ENCODE peak calls at places on chromosomes 11 and 22, in ten cellular contexts. One of them, this sample, is unnamed. For H3K36me3, the result is how much of the 10 kb centered on the place peaks cover.

GRCh38 chr22:39527481-39527961 is 5.0 kb downstream of the RPS19BP1 start:
- DNase-seq in suprapubic skin: no peak
- DNase-seq in cardiac muscle cell: no peak
- DNase-seq in mucosa of descending colon: peak
- DNase-seq in psoas muscle: no peak
- DNase-seq in right atrium auricular region: no peak
- DNase-seq in heart right ventricle: no peak
- DNase-seq in SK-N-SH: no peak
- DNase-seq in prostate gland: peak
- DNase-seq in fibroblast of lung: no peak
- DNase-seq in this sample: peak

GRCh38 chr22:45212306-45212709 is 28.4 kb downstream of the KIAA0930 start:
- DNase-seq in fibroblast of lung: peak
- DNase-seq in suprapubic skin: peak
- DNase-seq in psoas muscle: peak
- DNase-seq in cardiac muscle cell: peak
- DNase-seq in SK-N-SH: peak
- DNase-seq in prostate gland: no peak
- DNase-seq in mucosa of descending colon: peak
- DNase-seq in heart right ventricle: peak
- DNase-seq in right atrium auricular region: peak
- DNase-seq in this sample: peak

GRCh38 chr11:69310351-69310750 is 16.4 kb downstream of the MYEOV start:
- DNase-seq in suprapubic skin: peak
- DNase-seq in heart right ventricle: no peak
- DNase-seq in SK-N-SH: no peak
- DNase-seq in cardiac muscle cell: no peak
- DNase-seq in mucosa of descending colon: no peak
- DNase-seq in prostate gland: no peak
- DNase-seq in right atrium auricular region: no peak
- DNase-seq in psoas muscle: no peak
- DNase-seq in fibroblast of lung: no peak
- DNase-seq in this sample: no peak

GRCh38 chr22:22099833-22100812 is 117.5 kb upstream of the TOP3B start:
- DNase-seq in heart right ventricle: no peak
- DNase-seq in psoas muscle: no peak
- DNase-seq in cardiac muscle cell: peak
- DNase-seq in suprapubic skin: no peak
- DNase-seq in SK-N-SH: no peak
- DNase-seq in right atrium auricular region: peak
- DNase-seq in fibroblast of lung: no peak
- DNase-seq in prostate gland: no peak
- DNase-seq in mucosa of descending colon: no peak
- DNase-seq in this sample: no peak

GRCh38 chr11:120985718-120986569 is 38.0 kb upstream of the TBCEL start:
- DNase-seq in fibroblast of lung: peak
- DNase-seq in cardiac muscle cell: peak
- DNase-seq in prostate gland: peak
- DNase-seq in heart right ventricle: peak
- DNase-seq in right atrium auricular region: no peak
- DNase-seq in mucosa of descending colon: peak
- DNase-seq in SK-N-SH: peak
- DNase-seq in psoas muscle: peak
- DNase-seq in suprapubic skin: no peak
- DNase-seq in this sample: peak

GRCh38 chr11:703515-703914 is 2.5 kb upstream of the EPS8L2 start:
- DNase-seq in SK-N-SH: no peak
- DNase-seq in psoas muscle: no peak
- DNase-seq in suprapubic skin: peak
- DNase-seq in right atrium auricular region: no peak
- DNase-seq in prostate gland: no peak
- DNase-seq in fibroblast of lung: no peak
- DNase-seq in mucosa of descending colon: no peak
- DNase-seq in heart right ventricle: no peak
- DNase-seq in cardiac muscle cell: no peak
- DNase-seq in this sample: no peak

GRCh38 chr11:128585498-128586238 is 1.7 kb downstream of the ETS1 start:
- DNase-seq in SK-N-SH: no peak
- DNase-seq in fibroblast of lung: no peak
- DNase-seq in cardiac muscle cell: no peak
- DNase-seq in psoas muscle: no peak
- DNase-seq in heart right ventricle: no peak
- DNase-seq in mucosa of descending colon: no peak
- DNase-seq in right atrium auricular region: no peak
- DNase-seq in prostate gland: no peak
- DNase-seq in suprapubic skin: no peak
- DNase-seq in this sample: no peak

GRCh38 chr11:122717264-122717867 is 61.8 kb downstream of the UBASH3B start:
- DNase-seq in suprapubic skin: no peak
- DNase-seq in heart right ventricle: no peak
- DNase-seq in psoas muscle: no peak
- DNase-seq in fibroblast of lung: no peak
- DNase-seq in mucosa of descending colon: peak
- DNase-seq in right atrium auricular region: no peak
- DNase-seq in cardiac muscle cell: no peak
- DNase-seq in prostate gland: no peak
- DNase-seq in SK-N-SH: no peak
- DNase-seq in this sample: no peak

GRCh38 chr11:59197990-59198389 is 14.7 kb downstream of the MPEG1 start:
- DNase-seq in right atrium auricular region: peak
- DNase-seq in fibroblast of lung: peak
- DNase-seq in psoas muscle: peak
- DNase-seq in heart right ventricle: peak
- DNase-seq in suprapubic skin: no peak
- DNase-seq in SK-N-SH: no peak
- DNase-seq in prostate gland: peak
- DNase-seq in mucosa of descending colon: no peak
- DNase-seq in cardiac muscle cell: peak
- DNase-seq in this sample: peak

GRCh38 chr22:48490513-48491411 is 1336.9 kb downstream of the BRD1 start:
- DNase-seq in SK-N-SH: no peak
- DNase-seq in right atrium auricular region: no peak
- DNase-seq in heart right ventricle: no peak
- DNase-seq in cardiac muscle cell: no peak
- DNase-seq in psoas muscle: no peak
- DNase-seq in prostate gland: no peak
- DNase-seq in fibroblast of lung: no peak
- DNase-seq in mucosa of descending colon: no peak
- DNase-seq in suprapubic skin: peak
- DNase-seq in this sample: no peak

GRCh38 chr22:28810839-28811491 is 10.6 kb upstream of the XBP1 start:
- DNase-seq in SK-N-SH: no peak
- DNase-seq in prostate gland: no peak
- DNase-seq in cardiac muscle cell: peak
- DNase-seq in heart right ventricle: no peak
- DNase-seq in suprapubic skin: no peak
- DNase-seq in fibroblast of lung: no peak
- DNase-seq in psoas muscle: no peak
- DNase-seq in mucosa of descending colon: no peak
- DNase-seq in right atrium auricular region: no peak
- DNase-seq in this sample: no peak

GRCh38 chr11:44522294-44522693 is 43.2 kb upstream of the CD82 start:
- DNase-seq in SK-N-SH: no peak
- DNase-seq in cardiac muscle cell: no peak
- DNase-seq in heart right ventricle: no peak
- DNase-seq in fibroblast of lung: no peak
- DNase-seq in psoas muscle: no peak
- DNase-seq in mucosa of descending colon: no peak
- DNase-seq in suprapubic skin: no peak
- DNase-seq in right atrium auricular region: no peak
- DNase-seq in prostate gland: no peak
- DNase-seq in this sample: no peak

GRCh38 chr11:1564535-1565172 is 7.4 kb downstream of the DUSP8 start:
- DNase-seq in mucosa of descending colon: peak
- DNase-seq in suprapubic skin: peak
- DNase-seq in fibroblast of lung: peak
- DNase-seq in heart right ventricle: peak
- DNase-seq in SK-N-SH: peak
- DNase-seq in right atrium auricular region: peak
- DNase-seq in psoas muscle: peak
- DNase-seq in prostate gland: no peak
- DNase-seq in cardiac muscle cell: peak
- DNase-seq in this sample: peak

GRCh38 chr11:77065878-77066228 is 918 bp upstream of the CAPN5 start:
- DNase-seq in heart right ventricle: no peak
- DNase-seq in suprapubic skin: peak
- DNase-seq in fibroblast of lung: peak
- DNase-seq in SK-N-SH: no peak
- DNase-seq in prostate gland: peak
- DNase-seq in mucosa of descending colon: peak
- DNase-seq in right atrium auricular region: peak
- DNase-seq in cardiac muscle cell: peak
- DNase-seq in psoas muscle: peak
- DNase-seq in this sample: no peak

GRCh38 chr11:77068461-77069335 is 1.9 kb downstream of the CAPN5 start:
- DNase-seq in cardiac muscle cell: no peak
- DNase-seq in fibroblast of lung: no peak
- DNase-seq in heart right ventricle: no peak
- DNase-seq in mucosa of descending colon: no peak
- DNase-seq in suprapubic skin: peak
- DNase-seq in right atrium auricular region: no peak
- DNase-seq in psoas muscle: no peak
- DNase-seq in SK-N-SH: no peak
- DNase-seq in prostate gland: no peak
- DNase-seq in this sample: peak

GRCh38 chr11:77066229-77067023 is at the start of gene CAPN5:
- DNase-seq in suprapubic skin: peak
- DNase-seq in prostate gland: peak
- DNase-seq in cardiac muscle cell: peak
- DNase-seq in SK-N-SH: peak
- DNase-seq in mucosa of descending colon: peak
- DNase-seq in fibroblast of lung: peak
- DNase-seq in heart right ventricle: peak
- DNase-seq in right atrium auricular region: peak
- DNase-seq in psoas muscle: peak
- DNase-seq in this sample: peak

GRCh38 chr11:77069336-77069968 is 2.7 kb downstream of the CAPN5 start:
- DNase-seq in right atrium auricular region: peak
- DNase-seq in SK-N-SH: no peak
- DNase-seq in psoas muscle: no peak
- DNase-seq in mucosa of descending colon: no peak
- DNase-seq in suprapubic skin: peak
- DNase-seq in cardiac muscle cell: no peak
- DNase-seq in fibroblast of lung: no peak
- DNase-seq in heart right ventricle: no peak
- DNase-seq in prostate gland: no peak
- DNase-seq in this sample: peak

GRCh38 chr11:77067776-77068460 is 1.1 kb downstream of the CAPN5 start:
- DNase-seq in right atrium auricular region: peak
- DNase-seq in mucosa of descending colon: no peak
- DNase-seq in SK-N-SH: no peak
- DNase-seq in prostate gland: no peak
- DNase-seq in heart right ventricle: no peak
- DNase-seq in fibroblast of lung: no peak
- DNase-seq in suprapubic skin: peak
- DNase-seq in psoas muscle: no peak
- DNase-seq in cardiac muscle cell: no peak
- DNase-seq in this sample: peak
- H3K4me3 ChIP-seq in right atrium auricular region: peak
- H3K4me3 ChIP-seq in mucosa of descending colon: peak
- H3K4me3 ChIP-seq in SK-N-SH: peak
- H3K4me3 ChIP-seq in prostate gland: peak
- H3K4me3 ChIP-seq in heart right ventricle: peak
- H3K4me3 ChIP-seq in fibroblast of lung: peak
- H3K4me3 ChIP-seq in suprapubic skin: peak
- H3K4me3 ChIP-seq in psoas muscle: no peak
- H3K4me3 ChIP-seq in cardiac muscle cell: peak
- H3K4me3 ChIP-seq in this sample: peak

DNA sequence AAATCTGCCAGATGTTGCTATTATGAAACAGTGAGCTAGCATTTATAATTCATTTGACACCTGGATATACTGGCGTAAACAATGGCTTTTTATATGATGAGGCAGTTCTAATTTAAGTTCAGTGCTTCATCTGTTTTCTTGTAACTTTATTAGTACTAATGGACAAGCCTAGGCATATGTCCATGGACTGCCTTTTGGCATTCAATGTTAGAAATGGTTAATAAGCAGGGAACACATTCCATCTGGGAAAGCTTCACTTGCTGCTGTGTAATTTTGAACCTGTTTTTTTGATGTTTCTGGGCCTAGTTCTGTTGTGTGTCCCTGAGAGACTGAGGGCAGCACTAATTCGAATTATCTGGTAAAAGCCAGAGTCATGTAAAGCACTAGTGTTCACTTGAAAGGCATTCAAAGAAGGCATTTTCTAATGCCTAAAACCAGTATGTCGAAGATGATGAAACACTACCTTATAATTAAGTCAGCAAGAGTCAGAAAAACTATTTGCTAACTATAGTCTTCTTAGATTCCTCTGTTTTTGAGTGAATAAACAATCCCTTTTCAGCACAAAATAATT is 138.5 kb downstream of the SWAP70 start:
- DNase-seq in cardiac muscle cell: peak
- DNase-seq in right atrium auricular region: no peak
- DNase-seq in SK-N-SH: peak
- DNase-seq in heart right ventricle: no peak
- DNase-seq in psoas muscle: no peak
- DNase-seq in fibroblast of lung: peak
- DNase-seq in mucosa of descending colon: no peak
- DNase-seq in suprapubic skin: no peak
- DNase-seq in prostate gland: peak
- DNase-seq in this sample: no peak
- H3K36me3 ChIP-seq in cardiac muscle cell: under half
- H3K36me3 ChIP-seq in right atrium auricular region: under half
- H3K36me3 ChIP-seq in SK-N-SH: under half
- H3K36me3 ChIP-seq in heart right ventricle: under half
- H3K36me3 ChIP-seq in psoas muscle: under half
- H3K36me3 ChIP-seq in fibroblast of lung: under half
- H3K36me3 ChIP-seq in mucosa of descending colon: under half
- H3K36me3 ChIP-seq in suprapubic skin: under half
- H3K36me3 ChIP-seq in prostate gland: under half
- H3K36me3 ChIP-seq in this sample: under half

GRCh38 chr22:37465721-37466120 is 20.5 kb downstream of the MFNG start:
- DNase-seq in right atrium auricular region: no peak
- DNase-seq in mucosa of descending colon: peak
- DNase-seq in suprapubic skin: no peak
- DNase-seq in SK-N-SH: no peak
- DNase-seq in psoas muscle: no peak
- DNase-seq in heart right ventricle: no peak
- DNase-seq in prostate gland: no peak
- DNase-seq in fibroblast of lung: no peak
- DNase-seq in cardiac muscle cell: no peak
- DNase-seq in this sample: no peak
- TF ChIP-seq CTCF in right atrium auricular region: no peak
- TF ChIP-seq CTCF in mucosa of descending colon: no peak
- TF ChIP-seq CTCF in suprapubic skin: no peak
- TF ChIP-seq CTCF in SK-N-SH: no peak
- TF ChIP-seq CTCF in psoas muscle: no peak
- TF ChIP-seq CTCF in heart right ventricle: no peak
- TF ChIP-seq CTCF in prostate gland: no peak
- TF ChIP-seq CTCF in fibroblast of lung: no peak
- TF ChIP-seq CTCF in cardiac muscle cell: no peak
- TF ChIP-seq CTCF in this sample: no peak

DNA sequence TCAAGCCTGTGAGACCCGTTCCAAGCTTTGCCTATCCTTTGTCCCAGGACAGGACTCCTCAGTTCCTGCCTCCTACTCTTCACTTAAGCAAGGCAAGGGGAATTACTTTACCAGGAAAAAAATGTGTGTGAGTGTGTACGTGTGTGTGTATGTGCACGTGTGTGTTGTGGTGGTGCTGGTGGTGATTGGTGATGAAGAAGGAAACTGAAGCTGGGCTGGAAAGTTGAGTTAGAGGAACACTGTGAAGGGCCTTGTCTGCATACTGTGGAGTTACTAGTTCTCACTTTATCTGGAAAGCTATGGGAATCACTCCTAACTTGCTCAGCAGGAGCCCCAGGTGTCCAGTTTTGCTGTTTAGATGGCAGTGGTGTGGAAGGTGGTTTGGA is 378 bp downstream of the OR51D1 start:
- DNase-seq in right atrium auricular region: no peak
- DNase-seq in SK-N-SH: no peak
- DNase-seq in mucosa of descending colon: no peak
- DNase-seq in fibroblast of lung: no peak
- DNase-seq in suprapubic skin: no peak
- DNase-seq in cardiac muscle cell: no peak
- DNase-seq in prostate gland: no peak
- DNase-seq in heart right ventricle: no peak
- DNase-seq in psoas muscle: no peak
- DNase-seq in this sample: no peak
- H3K4me3 ChIP-seq in right atrium auricular region: no peak
- H3K4me3 ChIP-seq in SK-N-SH: no peak
- H3K4me3 ChIP-seq in mucosa of descending colon: no peak
- H3K4me3 ChIP-seq in fibroblast of lung: no peak
- H3K4me3 ChIP-seq in suprapubic skin: no peak
- H3K4me3 ChIP-seq in cardiac muscle cell: no peak
- H3K4me3 ChIP-seq in prostate gland: no peak
- H3K4me3 ChIP-seq in heart right ventricle: no peak
- H3K4me3 ChIP-seq in psoas muscle: no peak
- H3K4me3 ChIP-seq in this sample: no peak